ENCODE peak calls at places on chromosomes 11 and 22, in ten cellular contexts. One of them, this sample, is unnamed.

GRCh38 chr11:44269369-44270351 is 40.3 kb downstream of the ALX4 start:
- DNase-seq in brain microvascular endothelial cell: peak; percentile 80
- DNase-seq in CD8-positive, alpha-beta T cell: no peak
- DNase-seq in suprapubic skin: peak; percentile 40
- DNase-seq in ascending aorta: no peak
- DNase-seq in osteoblast: peak; percentile 97
- DNase-seq in neuronal stem cell: no peak
- DNase-seq in PC-3: no peak
- DNase-seq in BJ: no peak
- DNase-seq in heart right ventricle: no peak
- DNase-seq in this sample: no peak

GRCh38 chr22:19823638-19824196 is 31.0 kb downstream of the GNB1L start:
- DNase-seq in heart right ventricle: no peak
- DNase-seq in PC-3: no peak
- DNase-seq in ascending aorta: no peak
- DNase-seq in suprapubic skin: peak; percentile 59
- DNase-seq in brain microvascular endothelial cell: no peak
- DNase-seq in osteoblast: no peak
- DNase-seq in BJ: no peak
- DNase-seq in neuronal stem cell: no peak
- DNase-seq in CD8-positive, alpha-beta T cell: no peak
- DNase-seq in this sample: no peak

GRCh38 chr11:89736566-89736965 is 26.5 kb downstream of the TRIM77 start:
- DNase-seq in ascending aorta: no peak
- DNase-seq in suprapubic skin: no peak
- DNase-seq in brain microvascular endothelial cell: no peak
- DNase-seq in osteoblast: no peak
- DNase-seq in PC-3: peak; percentile 41
- DNase-seq in BJ: no peak
- DNase-seq in CD8-positive, alpha-beta T cell: no peak
- DNase-seq in neuronal stem cell: no peak
- DNase-seq in heart right ventricle: no peak
- DNase-seq in this sample: no peak

GRCh38 chr11:73645972-73646631 is at the start of gene PLEKHB1:
- DNase-seq in BJ: no peak
- DNase-seq in brain microvascular endothelial cell: no peak
- DNase-seq in neuronal stem cell: peak; percentile 72
- DNase-seq in osteoblast: peak; percentile 71
- DNase-seq in CD8-positive, alpha-beta T cell: no peak
- DNase-seq in PC-3: no peak
- DNase-seq in heart right ventricle: no peak
- DNase-seq in suprapubic skin: no peak
- DNase-seq in ascending aorta: no peak
- DNase-seq in this sample: no peak

GRCh38 chr11:76653674-76654309 is 16.8 kb downstream of the LRRC32 start:
- DNase-seq in heart right ventricle: peak; percentile 57
- DNase-seq in BJ: peak; percentile 41
- DNase-seq in osteoblast: peak; percentile 92
- DNase-seq in brain microvascular endothelial cell: no peak
- DNase-seq in suprapubic skin: peak; percentile 82
- DNase-seq in CD8-positive, alpha-beta T cell: no peak
- DNase-seq in ascending aorta: no peak
- DNase-seq in neuronal stem cell: no peak
- DNase-seq in PC-3: no peak
- DNase-seq in this sample: no peak

GRCh38 chr22:44995282-44995597 is 14.6 kb downstream of the PHF21B start:
- DNase-seq in heart right ventricle: peak; percentile 9
- DNase-seq in suprapubic skin: no peak
- DNase-seq in BJ: no peak
- DNase-seq in ascending aorta: no peak
- DNase-seq in brain microvascular endothelial cell: no peak
- DNase-seq in PC-3: no peak
- DNase-seq in osteoblast: no peak
- DNase-seq in neuronal stem cell: no peak
- DNase-seq in CD8-positive, alpha-beta T cell: no peak
- DNase-seq in this sample: no peak

GRCh38 chr11:44788536-44789227 is 61.9 kb downstream of the TSPAN18 start:
- DNase-seq in osteoblast: no peak
- DNase-seq in BJ: no peak
- DNase-seq in PC-3: no peak
- DNase-seq in CD8-positive, alpha-beta T cell: no peak
- DNase-seq in brain microvascular endothelial cell: no peak
- DNase-seq in suprapubic skin: no peak
- DNase-seq in heart right ventricle: no peak
- DNase-seq in neuronal stem cell: no peak
- DNase-seq in ascending aorta: no peak
- DNase-seq in this sample: no peak

GRCh38 chr11:67278135-67278938 is 10.8 kb upstream of the ANKRD13D start:
- DNase-seq in suprapubic skin: no peak
- DNase-seq in CD8-positive, alpha-beta T cell: no peak
- DNase-seq in osteoblast: peak; percentile 39
- DNase-seq in brain microvascular endothelial cell: no peak
- DNase-seq in neuronal stem cell: no peak
- DNase-seq in BJ: no peak
- DNase-seq in PC-3: no peak
- DNase-seq in ascending aorta: no peak
- DNase-seq in heart right ventricle: no peak
- DNase-seq in this sample: peak; percentile 1

GRCh38 chr11:132142554-132142953 is 772.1 kb downstream of the NTM start:
- DNase-seq in heart right ventricle: no peak
- DNase-seq in neuronal stem cell: no peak
- DNase-seq in BJ: no peak
- DNase-seq in ascending aorta: no peak
- DNase-seq in suprapubic skin: no peak
- DNase-seq in PC-3: no peak
- DNase-seq in brain microvascular endothelial cell: no peak
- DNase-seq in CD8-positive, alpha-beta T cell: no peak
- DNase-seq in osteoblast: no peak
- DNase-seq in this sample: no peak

GRCh38 chr11:42974510-42974909 is 337.3 kb upstream of the API5 start:
- DNase-seq in PC-3: no peak
- DNase-seq in suprapubic skin: no peak
- DNase-seq in heart right ventricle: no peak
- DNase-seq in CD8-positive, alpha-beta T cell: no peak
- DNase-seq in BJ: no peak
- DNase-seq in ascending aorta: no peak
- DNase-seq in neuronal stem cell: no peak
- DNase-seq in brain microvascular endothelial cell: no peak
- DNase-seq in osteoblast: no peak
- DNase-seq in this sample: no peak

GRCh38 chr11:60370811-60371297 is 7.5 kb upstream of the MS4A7 start:
- DNase-seq in CD8-positive, alpha-beta T cell: no peak
- DNase-seq in suprapubic skin: no peak
- DNase-seq in heart right ventricle: no peak
- DNase-seq in PC-3: peak; percentile 95
- DNase-seq in brain microvascular endothelial cell: peak; percentile 1
- DNase-seq in ascending aorta: no peak
- DNase-seq in osteoblast: no peak
- DNase-seq in BJ: no peak
- DNase-seq in neuronal stem cell: no peak
- DNase-seq in this sample: no peak

GRCh38 chr11:2440646-2441045 is 3.7 kb downstream of the TRPM5 start:
- DNase-seq in neuronal stem cell: no peak
- DNase-seq in BJ: no peak
- DNase-seq in suprapubic skin: no peak
- DNase-seq in heart right ventricle: no peak
- DNase-seq in CD8-positive, alpha-beta T cell: no peak
- DNase-seq in brain microvascular endothelial cell: no peak
- DNase-seq in PC-3: no peak
- DNase-seq in ascending aorta: no peak
- DNase-seq in osteoblast: peak; percentile 73
- DNase-seq in this sample: no peak

DNA sequence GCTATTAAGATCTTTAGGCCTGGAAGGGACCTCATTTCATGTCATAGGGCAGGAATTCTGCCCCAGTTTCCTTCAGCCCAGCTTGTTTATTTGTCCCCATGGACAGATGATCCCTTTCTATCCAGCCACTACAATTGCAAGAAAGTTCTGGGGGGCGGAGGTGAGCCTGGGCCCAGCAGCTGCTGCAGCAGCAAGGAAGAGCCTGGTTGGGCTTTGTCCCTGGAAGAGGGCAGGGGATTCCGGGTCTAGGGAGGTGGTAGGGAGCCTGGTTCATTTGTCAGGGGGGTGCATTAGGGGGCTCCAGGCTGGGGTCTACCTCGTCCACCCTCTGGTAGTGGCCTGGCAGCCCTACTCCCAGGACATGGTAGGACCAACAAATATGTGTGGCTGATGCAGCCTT is 16.4 kb upstream of the CACNA1I start:
- DNase-seq in suprapubic skin: no peak
- DNase-seq in neuronal stem cell: no peak
- DNase-seq in osteoblast: no peak
- DNase-seq in CD8-positive, alpha-beta T cell: no peak
- DNase-seq in BJ: no peak
- DNase-seq in brain microvascular endothelial cell: no peak
- DNase-seq in PC-3: no peak
- DNase-seq in heart right ventricle: no peak
- DNase-seq in ascending aorta: no peak
- DNase-seq in this sample: no peak
- H3K27me3 ChIP-seq in suprapubic skin: peaks cover 59% of the 10 kb centered on the region
- H3K27me3 ChIP-seq in neuronal stem cell: peaks cover 76% of the 10 kb centered on the region
- H3K27me3 ChIP-seq in osteoblast: peaks cover 40% of the 10 kb centered on the region
- H3K27me3 ChIP-seq in CD8-positive, alpha-beta T cell: peaks cover 17% of the 10 kb centered on the region
- H3K27me3 ChIP-seq in BJ: peaks cover 33% of the 10 kb centered on the region
- H3K27me3 ChIP-seq in brain microvascular endothelial cell: peaks cover 43% of the 10 kb centered on the region
- H3K27me3 ChIP-seq in PC-3: peaks cover 32% of the 10 kb centered on the region
- H3K27me3 ChIP-seq in heart right ventricle: peaks cover 90% of the 10 kb centered on the region
- H3K27me3 ChIP-seq in ascending aorta: peaks cover 13% of the 10 kb centered on the region
- H3K27me3 ChIP-seq in this sample: no peaks in the 10 kb centered on the region

GRCh38 chr11:65606876-65607613 is 7.0 kb downstream of the MAP3K11 start:
- DNase-seq in suprapubic skin: peak; percentile 95
- DNase-seq in ascending aorta: peak; percentile 74
- DNase-seq in BJ: peak; percentile 86
- DNase-seq in heart right ventricle: peak; percentile 96
- DNase-seq in osteoblast: peak; percentile 100
- DNase-seq in brain microvascular endothelial cell: peak; percentile 91
- DNase-seq in neuronal stem cell: peak; percentile 97
- DNase-seq in PC-3: no peak
- DNase-seq in CD8-positive, alpha-beta T cell: no peak
- DNase-seq in this sample: no peak
- H3K4me3 ChIP-seq in suprapubic skin: peak overlapping the region; percentile 42
- H3K4me3 ChIP-seq in ascending aorta: peak overlapping the region; percentile 43
- H3K4me3 ChIP-seq in BJ: peak overlapping the region; percentile 18
- H3K4me3 ChIP-seq in heart right ventricle: peak overlapping the region; percentile 23
- H3K4me3 ChIP-seq in osteoblast: peak overlapping the region; percentile 52
- H3K4me3 ChIP-seq in brain microvascular endothelial cell: peak overlapping the region; percentile 35
- H3K4me3 ChIP-seq in neuronal stem cell: no peak overlapping the region
- H3K4me3 ChIP-seq in PC-3: no peak overlapping the region
- H3K4me3 ChIP-seq in CD8-positive, alpha-beta T cell: no peak overlapping the region
- H3K4me3 ChIP-seq in this sample: no peak overlapping the region

DNA sequence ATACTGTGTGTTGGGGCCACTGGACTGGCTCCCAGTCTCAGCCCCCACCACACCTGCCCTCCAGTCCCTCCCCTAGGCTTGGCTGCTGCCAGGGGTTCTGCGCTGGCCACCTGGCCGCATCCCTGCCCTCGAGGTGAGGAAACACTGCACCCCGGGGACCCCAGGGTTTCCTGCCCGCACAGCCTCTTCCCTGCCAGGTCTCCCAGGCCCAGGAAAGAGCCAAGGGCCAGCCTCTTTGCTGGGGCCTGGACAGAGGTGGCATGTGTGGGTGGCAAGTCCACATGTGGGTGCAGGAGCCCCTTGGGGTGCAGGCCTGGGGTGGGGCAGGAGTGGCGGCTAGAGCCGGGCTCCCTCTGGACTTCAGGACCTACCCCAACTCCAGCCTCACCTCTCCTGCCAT is 2.5 kb downstream of the EPS8L2 start:
- DNase-seq in brain microvascular endothelial cell: no peak
- DNase-seq in suprapubic skin: no peak
- DNase-seq in ascending aorta: no peak
- DNase-seq in osteoblast: peak; percentile 88
- DNase-seq in CD8-positive, alpha-beta T cell: no peak
- DNase-seq in BJ: no peak
- DNase-seq in PC-3: no peak
- DNase-seq in heart right ventricle: no peak
- DNase-seq in neuronal stem cell: no peak
- DNase-seq in this sample: no peak
- H3K27me3 ChIP-seq in brain microvascular endothelial cell: no peaks in the 10 kb centered on the region
- H3K27me3 ChIP-seq in suprapubic skin: no peaks in the 10 kb centered on the region
- H3K27me3 ChIP-seq in ascending aorta: no peaks in the 10 kb centered on the region
- H3K27me3 ChIP-seq in osteoblast: no peaks in the 10 kb centered on the region
- H3K27me3 ChIP-seq in CD8-positive, alpha-beta T cell: peaks cover 7% of the 10 kb centered on the region
- H3K27me3 ChIP-seq in BJ: no peaks in the 10 kb centered on the region
- H3K27me3 ChIP-seq in PC-3: no peaks in the 10 kb centered on the region
- H3K27me3 ChIP-seq in heart right ventricle: peaks cover 60% of the 10 kb centered on the region
- H3K27me3 ChIP-seq in neuronal stem cell: no peaks in the 10 kb centered on the region
- H3K27me3 ChIP-seq in this sample: no peaks in the 10 kb centered on the region

DNA sequence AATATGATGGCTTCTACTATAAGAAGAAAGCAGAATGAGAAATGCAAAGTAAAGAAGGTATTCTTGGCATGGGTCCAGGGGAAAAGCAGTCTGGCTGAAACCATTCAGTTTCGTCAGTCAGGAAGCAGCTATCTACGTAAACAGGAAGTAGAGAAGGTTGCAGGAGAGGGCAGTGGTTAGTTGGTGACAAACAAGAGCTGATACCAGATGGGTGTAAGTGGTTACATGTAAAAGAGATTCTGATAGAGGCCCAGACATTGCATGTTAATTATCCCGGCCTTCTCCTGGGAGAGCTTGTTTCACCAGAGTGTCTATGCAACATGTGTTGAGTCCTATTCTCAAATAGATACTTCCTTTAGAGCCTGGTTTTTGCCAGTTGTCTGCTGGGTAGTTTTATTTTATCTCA is 58.4 kb upstream of the PSMA1 start:
- DNase-seq in neuronal stem cell: no peak
- DNase-seq in CD8-positive, alpha-beta T cell: peak; percentile 32
- DNase-seq in heart right ventricle: peak; percentile 26
- DNase-seq in brain microvascular endothelial cell: peak; percentile 54
- DNase-seq in ascending aorta: no peak
- DNase-seq in BJ: no peak
- DNase-seq in osteoblast: no peak
- DNase-seq in PC-3: peak; percentile 22
- DNase-seq in suprapubic skin: no peak
- DNase-seq in this sample: peak; percentile 45
- H3K4me3 ChIP-seq in neuronal stem cell: no peak overlapping the region
- H3K4me3 ChIP-seq in CD8-positive, alpha-beta T cell: no peak overlapping the region
- H3K4me3 ChIP-seq in heart right ventricle: no peak overlapping the region
- H3K4me3 ChIP-seq in brain microvascular endothelial cell: no peak overlapping the region
- H3K4me3 ChIP-seq in ascending aorta: no peak overlapping the region
- H3K4me3 ChIP-seq in BJ: no peak overlapping the region
- H3K4me3 ChIP-seq in osteoblast: no peak overlapping the region
- H3K4me3 ChIP-seq in PC-3: no peak overlapping the region
- H3K4me3 ChIP-seq in suprapubic skin: no peak overlapping the region
- H3K4me3 ChIP-seq in this sample: no peak overlapping the region

DNA sequence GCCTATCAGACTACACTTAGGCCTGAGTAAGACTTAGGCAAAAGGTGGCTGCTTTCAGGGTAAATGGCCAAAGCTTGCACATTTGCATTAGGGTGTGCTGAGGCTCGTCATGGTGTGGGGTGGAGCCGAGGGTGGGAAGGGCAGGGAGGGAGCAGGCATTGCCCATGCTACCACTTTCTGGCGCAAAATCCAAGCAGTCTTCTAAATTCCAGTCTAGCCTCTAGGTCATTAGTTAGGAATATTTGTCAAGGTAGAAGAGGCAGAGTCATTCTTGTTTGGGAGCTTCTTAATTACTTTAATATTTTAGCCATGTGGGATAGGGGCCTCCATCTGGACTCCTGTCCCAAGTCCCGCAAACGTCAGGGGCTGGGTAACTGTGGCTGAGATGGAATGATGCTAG is 28.6 kb downstream of the SCUBE1 start:
- DNase-seq in osteoblast: no peak
- DNase-seq in CD8-positive, alpha-beta T cell: no peak
- DNase-seq in neuronal stem cell: no peak
- DNase-seq in suprapubic skin: no peak
- DNase-seq in BJ: no peak
- DNase-seq in ascending aorta: no peak
- DNase-seq in brain microvascular endothelial cell: no peak
- DNase-seq in PC-3: no peak
- DNase-seq in heart right ventricle: no peak
- DNase-seq in this sample: no peak
- H3K27me3 ChIP-seq in osteoblast: peaks cover 40% of the 10 kb centered on the region
- H3K27me3 ChIP-seq in CD8-positive, alpha-beta T cell: no peaks in the 10 kb centered on the region
- H3K27me3 ChIP-seq in neuronal stem cell: peaks cover 10% of the 10 kb centered on the region
- H3K27me3 ChIP-seq in suprapubic skin: peaks cover 15% of the 10 kb centered on the region
- H3K27me3 ChIP-seq in BJ: peaks cover 9% of the 10 kb centered on the region
- H3K27me3 ChIP-seq in ascending aorta: peaks cover 4% of the 10 kb centered on the region
- H3K27me3 ChIP-seq in brain microvascular endothelial cell: peaks cover 3% of the 10 kb centered on the region
- H3K27me3 ChIP-seq in PC-3: peaks cover 44% of the 10 kb centered on the region
- H3K27me3 ChIP-seq in heart right ventricle: no peaks in the 10 kb centered on the region
- H3K27me3 ChIP-seq in this sample: no peaks in the 10 kb centered on the region